ENCODE peak calls at places on chromosomes 5 and 9, in seven cellular contexts. One of them, this sample, is unnamed.

GRCh38 chr9:136251264-136252115 is 5.9 kb upstream of the QSOX2 start:
- DNase-seq in left lobe of liver: no peak
- DNase-seq in CD8-positive, alpha-beta memory T cell: no peak
- DNase-seq in left kidney: no peak
- DNase-seq in AG09309: no peak
- DNase-seq in stimulated activated CD4-positive, alpha-beta T cell treated with anti-CD3 and anti-CD28 coated beads, Interleukin-2, amount 100 ng/mL, for 48 hours: no peak
- DNase-seq in neural crest cell: no peak
- DNase-seq in this sample: no peak

GRCh38 chr5:178640331-178641045 is 13.6 kb upstream of the CLK4 start:
- DNase-seq in left lobe of liver: peak
- DNase-seq in CD8-positive, alpha-beta memory T cell: no peak
- DNase-seq in left kidney: no peak
- DNase-seq in AG09309: no peak
- DNase-seq in stimulated activated CD4-positive, alpha-beta T cell treated with anti-CD3 and anti-CD28 coated beads, Interleukin-2, amount 100 ng/mL, for 48 hours: no peak
- DNase-seq in neural crest cell: no peak
- DNase-seq in this sample: no peak

GRCh38 chr9:114225534-114226288 is 70.4 kb downstream of the COL27A1 start:
- DNase-seq in left lobe of liver: no peak
- DNase-seq in CD8-positive, alpha-beta memory T cell: no peak
- DNase-seq in left kidney: no peak
- DNase-seq in AG09309: no peak
- DNase-seq in stimulated activated CD4-positive, alpha-beta T cell treated with anti-CD3 and anti-CD28 coated beads, Interleukin-2, amount 100 ng/mL, for 48 hours: no peak
- DNase-seq in neural crest cell: no peak
- DNase-seq in this sample: no peak

GRCh38 chr9:1173211-1173610 is 123.1 kb downstream of the DMRT2 start:
- DNase-seq in left lobe of liver: no peak
- DNase-seq in CD8-positive, alpha-beta memory T cell: no peak
- DNase-seq in left kidney: peak
- DNase-seq in AG09309: no peak
- DNase-seq in stimulated activated CD4-positive, alpha-beta T cell treated with anti-CD3 and anti-CD28 coated beads, Interleukin-2, amount 100 ng/mL, for 48 hours: no peak
- DNase-seq in neural crest cell: no peak
- DNase-seq in this sample: no peak

GRCh38 chr9:37369671-37370070 is 52.8 kb upstream of the GRHPR start:
- DNase-seq in left lobe of liver: no peak
- DNase-seq in CD8-positive, alpha-beta memory T cell: no peak
- DNase-seq in left kidney: no peak
- DNase-seq in AG09309: no peak
- DNase-seq in stimulated activated CD4-positive, alpha-beta T cell treated with anti-CD3 and anti-CD28 coated beads, Interleukin-2, amount 100 ng/mL, for 48 hours: no peak
- DNase-seq in neural crest cell: no peak
- DNase-seq in this sample: no peak

GRCh38 chr9:129069128-129069824 is 11.6 kb upstream of the DOLPP1 start:
- DNase-seq in left lobe of liver: peak
- DNase-seq in CD8-positive, alpha-beta memory T cell: peak
- DNase-seq in left kidney: peak
- DNase-seq in AG09309: no peak
- DNase-seq in stimulated activated CD4-positive, alpha-beta T cell treated with anti-CD3 and anti-CD28 coated beads, Interleukin-2, amount 100 ng/mL, for 48 hours: peak
- DNase-seq in neural crest cell: no peak
- DNase-seq in this sample: no peak

GRCh38 chr5:136053336-136054121 is 24.7 kb downstream of the TGFBI start:
- DNase-seq in left lobe of liver: peak
- DNase-seq in CD8-positive, alpha-beta memory T cell: no peak
- DNase-seq in left kidney: peak
- DNase-seq in AG09309: peak
- DNase-seq in stimulated activated CD4-positive, alpha-beta T cell treated with anti-CD3 and anti-CD28 coated beads, Interleukin-2, amount 100 ng/mL, for 48 hours: no peak
- DNase-seq in neural crest cell: no peak
- DNase-seq in this sample: no peak

GRCh38 chr5:158814521-158814920 is 285.2 kb downstream of the EBF1 start:
- DNase-seq in left lobe of liver: no peak
- DNase-seq in CD8-positive, alpha-beta memory T cell: no peak
- DNase-seq in left kidney: no peak
- DNase-seq in AG09309: peak
- DNase-seq in stimulated activated CD4-positive, alpha-beta T cell treated with anti-CD3 and anti-CD28 coated beads, Interleukin-2, amount 100 ng/mL, for 48 hours: no peak
- DNase-seq in neural crest cell: no peak
- DNase-seq in this sample: no peak

GRCh38 chr9:124770359-124771020 is 621 bp downstream of the NR6A1 start:
- DNase-seq in left lobe of liver: no peak
- DNase-seq in CD8-positive, alpha-beta memory T cell: no peak
- DNase-seq in left kidney: peak
- DNase-seq in AG09309: no peak
- DNase-seq in stimulated activated CD4-positive, alpha-beta T cell treated with anti-CD3 and anti-CD28 coated beads, Interleukin-2, amount 100 ng/mL, for 48 hours: no peak
- DNase-seq in neural crest cell: no peak
- DNase-seq in this sample: no peak

GRCh38 chr5:55600536-55601208 is 65.9 kb upstream of the PLPP1 start:
- DNase-seq in left lobe of liver: peak
- DNase-seq in CD8-positive, alpha-beta memory T cell: no peak
- DNase-seq in left kidney: peak
- DNase-seq in AG09309: no peak
- DNase-seq in stimulated activated CD4-positive, alpha-beta T cell treated with anti-CD3 and anti-CD28 coated beads, Interleukin-2, amount 100 ng/mL, for 48 hours: no peak
- DNase-seq in neural crest cell: no peak
- DNase-seq in this sample: no peak

GRCh38 chr5:153794327-153794726 is 244.4 kb downstream of the FAM114A2 start:
- DNase-seq in left lobe of liver: no peak
- DNase-seq in CD8-positive, alpha-beta memory T cell: no peak
- DNase-seq in left kidney: no peak
- DNase-seq in AG09309: no peak
- DNase-seq in stimulated activated CD4-positive, alpha-beta T cell treated with anti-CD3 and anti-CD28 coated beads, Interleukin-2, amount 100 ng/mL, for 48 hours: no peak
- DNase-seq in neural crest cell: no peak
- DNase-seq in this sample: no peak